ENCODE peak calls at places on chromosomes 3 and 15, in seven cellular contexts. Q is CD4-positive, alpha-beta memory T cell; C is psoas muscle; W is AG20443; O is CD4-positive, alpha-beta T cell; T is GM18507; U is nephron progenitor cell. H is an unnamed sample.

GRCh38 chr3:194556086-194557056 is 69.6 kb upstream of the ATP13A3 start:
- DNase-seq in Q (no peak), C (no peak), W (peak), O (no peak), T (no peak), U (no peak), H (no peak)

GRCh38 chr3:14278799-14279705 is 100.4 kb downstream of the LSM3 start:
- DNase-seq in Q (no peak), C (no peak), W (peak), O (no peak), T (no peak), U (no peak), H (no peak)

GRCh38 chr15:80878242-80878866 is 99.2 kb downstream of the CEMIP start:
- DNase-seq in Q (no peak), C (no peak), W (no peak), O (no peak), T (no peak), U (no peak), H (no peak)

GRCh38 chr3:46987485-46988401 is 8.3 kb downstream of the NBEAL2 start:
- DNase-seq in Q (peak), C (peak), W (no peak), O (peak), T (peak), U (no peak), H (peak)

GRCh38 chr3:126351086-126351770 is 6.0 kb downstream of the KLF15 start:
- DNase-seq in Q (no peak), C (peak), W (no peak), O (no peak), T (no peak), U (no peak), H (peak)

GRCh38 chr3:127744216-127744815 is 71.6 kb downstream of the ABTB1 start:
- DNase-seq in Q (no peak), C (no peak), W (no peak), O (no peak), T (no peak), U (no peak), H (no peak)

GRCh38 chr3:14388200-14388599 is 14.2 kb upstream of the SLC6A6 start:
- DNase-seq in Q (no peak), C (no peak), W (no peak), O (no peak), T (no peak), U (no peak), H (no peak)

GRCh38 chr3:37174532-37175126 is at the start of gene LRRFIP2:
- DNase-seq in Q (peak), C (no peak), W (peak), O (no peak), T (no peak), U (no peak), H (no peak)

GRCh38 chr3:85270488-85270887 is 311.7 kb downstream of the CADM2 start:
- DNase-seq in Q (no peak), C (no peak), W (no peak), O (no peak), T (no peak), U (no peak), H (no peak)

GRCh38 chr3:10518506-10519150 is 13.2 kb upstream of the ATP2B2 start:
- DNase-seq in Q (no peak), C (peak), W (peak), O (no peak), T (no peak), U (no peak), H (peak)

GRCh38 chr3:148429206-148429605 is 268.5 kb upstream of the AGTR1 start:
- DNase-seq in Q (no peak), C (no peak), W (no peak), O (no peak), T (no peak), U (no peak), H (no peak)